ENCODE peak calls at places on chromosomes 1 and 21, in nine cellular contexts. K is H1, Q is sigmoid colon, Y is suprapubic skin, S is esophagus muscularis mucosa, N is K562, L is HepG2, M is transverse colon, R is upper lobe of left lung. B is an unnamed sample.

GRCh38 chr1:37410815-37411214 is 63.6 kb upstream of the ZC3H12A start:
- DNase-seq in K (peak), Q (no peak), Y (no peak), S (no peak), N (peak), L (peak), M (no peak), R (no peak), B (no peak)

GRCh38 chr1:211589782-211590721 is 11.1 kb upstream of the SLC30A1 start:
- DNase-seq in K (no peak), Q (peak), Y (peak), S (peak), N (no peak), L (no peak), M (no peak), R (no peak), B (peak)

GRCh38 chr1:213983589-213984386 is 4.0 kb upstream of the PROX1 start:
- DNase-seq in K (no peak), Q (no peak), Y (no peak), S (no peak), N (no peak), L (no peak), M (no peak), R (peak), B (no peak)

GRCh38 chr1:205567716-205568115 is 63.2 kb downstream of the CDK18 start:
- DNase-seq in K (peak), Q (peak), Y (peak), S (no peak), N (no peak), L (no peak), M (peak), R (no peak), B (peak)

GRCh38 chr1:51916587-51917405 is 38.3 kb upstream of the NRDC start:
- DNase-seq in K (no peak), Q (no peak), Y (no peak), S (no peak), N (no peak), L (no peak), M (no peak), R (no peak), B (no peak)

GRCh38 chr1:11842154-11843041 is 5.2 kb downstream of the NPPA start:
- DNase-seq in K (no peak), Q (no peak), Y (no peak), S (no peak), N (peak), L (peak), M (peak), R (no peak), B (no peak)

GRCh38 chr1:184039126-184039525 is 1.6 kb upstream of the COLGALT2 start:
- DNase-seq in K (no peak), Q (no peak), Y (no peak), S (no peak), N (no peak), L (no peak), M (no peak), R (no peak), B (no peak)

GRCh38 chr1:235041201-235041600 is 87.4 kb downstream of the TOMM20 start:
- DNase-seq in K (no peak), Q (no peak), Y (no peak), S (no peak), N (no peak), L (no peak), M (no peak), R (no peak), B (no peak)

GRCh38 chr21:42673633-42674328 is 20.4 kb downstream of the PDE9A start:
- DNase-seq in K (no peak), Q (no peak), Y (no peak), S (no peak), N (no peak), L (no peak), M (no peak), R (peak), B (no peak)

GRCh38 chr21:42939581-42940413 is 14.4 kb upstream of the ERVH48-1 start:
- DNase-seq in K (no peak), Q (peak), Y (peak), S (peak), N (no peak), L (peak), M (peak), R (no peak), B (peak)

GRCh38 chr1:234729566-234729965 is 119.6 kb upstream of the IRF2BP2 start:
- DNase-seq in K (no peak), Q (peak), Y (peak), S (no peak), N (no peak), L (no peak), M (no peak), R (no peak), B (no peak)

GRCh38 chr1:53125623-53126360 is 16.6 kb downstream of the SLC1A7 start:
- DNase-seq in K (no peak), Q (peak), Y (no peak), S (no peak), N (no peak), L (no peak), M (no peak), R (no peak), B (no peak)

GRCh38 chr1:234965128-234965527 is 163.5 kb downstream of the TOMM20 start:
- DNase-seq in K (no peak), Q (peak), Y (no peak), S (no peak), N (no peak), L (no peak), M (no peak), R (no peak), B (no peak)

GRCh38 chr1:51237714-51238403 is 1.8 kb downstream of the RNF11 start:
- DNase-seq in K (no peak), Q (no peak), Y (no peak), S (no peak), N (peak), L (no peak), M (no peak), R (no peak), B (no peak)

GRCh38 chr1:18645172-18646090 is 14.8 kb downstream of the PAX7 start:
- DNase-seq in K (peak), Q (no peak), Y (no peak), S (no peak), N (no peak), L (peak), M (no peak), R (peak), B (no peak)

GRCh38 chr1:41599912-41600311 is 115.4 kb upstream of the EDN2 start:
- DNase-seq in K (no peak), Q (no peak), Y (no peak), S (no peak), N (no peak), L (no peak), M (no peak), R (no peak), B (no peak)

GRCh38 chr1:41358152-41358937 is 2.9 kb upstream of the FOXO6 start:
- DNase-seq in K (peak), Q (no peak), Y (peak), S (no peak), N (no peak), L (no peak), M (no peak), R (no peak), B (no peak)

GRCh38 chr1:247357062-247357780 is 25.6 kb upstream of the ZNF496 start:
- DNase-seq in K (no peak), Q (no peak), Y (no peak), S (no peak), N (no peak), L (no peak), M (no peak), R (no peak), B (no peak)

GRCh38 chr1:2300851-2301606 is 72.9 kb downstream of the SKI start:
- DNase-seq in K (no peak), Q (peak), Y (no peak), S (peak), N (no peak), L (no peak), M (peak), R (peak), B (peak)

GRCh38 chr1:226946841-226947240 is 6.7 kb downstream of the COQ8A start:
- DNase-seq in K (peak), Q (no peak), Y (no peak), S (no peak), N (no peak), L (no peak), M (no peak), R (no peak), B (no peak)

GRCh38 chr1:215637041-215637573 is 70.0 kb downstream of the KCTD3 start:
- DNase-seq in K (no peak), Q (peak), Y (peak), S (no peak), N (no peak), L (peak), M (peak), R (no peak), B (peak)

GRCh38 chr1:66503841-66504470 is 30.0 kb upstream of the SGIP1 start:
- DNase-seq in K (peak), Q (no peak), Y (no peak), S (no peak), N (peak), L (peak), M (peak), R (no peak), B (peak)

GRCh38 chr1:184049291-184049690 is 2.2 kb upstream of the TSEN15 start:
- DNase-seq in K (no peak), Q (no peak), Y (no peak), S (no peak), N (no peak), L (no peak), M (no peak), R (no peak), B (no peak)

GRCh38 chr1:31627301-31627929 is 9.9 kb downstream of the HCRTR1 start:
- DNase-seq in K (no peak), Q (no peak), Y (no peak), S (no peak), N (peak), L (no peak), M (peak), R (peak), B (peak)

GRCh38 chr1:156809711-156810366 is 6.8 kb downstream of the SH2D2A start:
- DNase-seq in K (no peak), Q (no peak), Y (peak), S (no peak), N (no peak), L (no peak), M (no peak), R (no peak), B (no peak)

DNA sequence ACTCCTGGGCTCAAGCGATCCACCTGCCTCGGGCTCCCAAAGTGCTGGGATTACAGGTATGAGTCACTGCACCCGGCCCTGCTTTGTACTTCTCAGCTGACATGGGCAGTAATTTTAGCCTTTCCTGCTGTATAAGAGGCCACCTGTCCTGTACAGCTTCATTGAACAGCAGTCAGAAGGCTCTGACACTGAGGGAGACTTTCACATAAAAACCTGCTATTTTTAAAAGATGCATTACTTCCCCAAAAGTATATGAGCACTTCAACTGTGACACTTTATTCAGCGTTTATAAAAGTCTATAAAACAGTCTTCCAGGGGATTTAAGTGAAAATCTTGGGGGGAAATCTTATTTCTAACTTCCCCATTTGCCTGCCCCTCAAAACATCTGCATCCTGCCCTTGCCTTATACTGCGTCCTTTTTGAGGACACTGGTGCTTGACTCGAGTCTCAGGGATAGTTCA is 17.6 kb downstream of the RNU5D-1 start:
- DNase-seq in K (no peak), Q (no peak), Y (no peak), S (no peak), N (no peak), L (no peak), M (no peak), R (no peak), B (no peak)
- TF ChIP-seq POLR2AphosphoS5 in K (no peak), Q (no peak), Y (no peak), S (no peak), N (no peak), L (no peak), M (no peak), R (no peak), B (no peak)

GRCh38 chr1:24413350-24414163 is at the start of gene STPG1:
- DNase-seq in K (peak), Q (peak), Y (peak), S (peak), N (peak), L (peak), M (peak), R (peak), B (peak)
- TF ChIP-seq EP300 in K (no peak), Q (no peak), Y (no peak), S (no peak), N (no peak), L (no peak), M (no peak), R (no peak), B (no peak)

GRCh38 chr1:93704063-93704462 is 22.4 kb upstream of the BCAR3 start:
- DNase-seq in K (no peak), Q (peak), Y (no peak), S (no peak), N (no peak), L (no peak), M (peak), R (no peak), B (no peak)
- TF ChIP-seq POLR2AphosphoS5 in K (no peak), Q (no peak), Y (no peak), S (no peak), N (no peak), L (no peak), M (no peak), R (no peak), B (no peak)

GRCh38 chr1:10031461-10031860 is 1.3 kb upstream of the UBE4B start:
- DNase-seq in K (no peak), Q (no peak), Y (no peak), S (no peak), N (no peak), L (no peak), M (no peak), R (no peak), B (no peak)

GRCh38 chr1:10032287-10032589 is 520 bp upstream of the UBE4B start:
- DNase-seq in K (no peak), Q (no peak), Y (no peak), S (no peak), N (no peak), L (no peak), M (no peak), R (no peak), B (no peak)

GRCh38 chr1:10032590-10033358 is at the start of gene UBE4B:
- DNase-seq in K (peak), Q (peak), Y (peak), S (peak), N (peak), L (peak), M (peak), R (peak), B (peak)

GRCh38 chr1:10033359-10033845 is 644 bp downstream of the UBE4B start:
- DNase-seq in K (no peak), Q (peak), Y (peak), S (peak), N (peak), L (peak), M (peak), R (no peak), B (no peak)
- TF ChIP-seq EP300 in K (no peak), Q (no peak), Y (no peak), S (no peak), N (no peak), L (no peak), M (no peak), R (no peak), B (no peak)

DNA sequence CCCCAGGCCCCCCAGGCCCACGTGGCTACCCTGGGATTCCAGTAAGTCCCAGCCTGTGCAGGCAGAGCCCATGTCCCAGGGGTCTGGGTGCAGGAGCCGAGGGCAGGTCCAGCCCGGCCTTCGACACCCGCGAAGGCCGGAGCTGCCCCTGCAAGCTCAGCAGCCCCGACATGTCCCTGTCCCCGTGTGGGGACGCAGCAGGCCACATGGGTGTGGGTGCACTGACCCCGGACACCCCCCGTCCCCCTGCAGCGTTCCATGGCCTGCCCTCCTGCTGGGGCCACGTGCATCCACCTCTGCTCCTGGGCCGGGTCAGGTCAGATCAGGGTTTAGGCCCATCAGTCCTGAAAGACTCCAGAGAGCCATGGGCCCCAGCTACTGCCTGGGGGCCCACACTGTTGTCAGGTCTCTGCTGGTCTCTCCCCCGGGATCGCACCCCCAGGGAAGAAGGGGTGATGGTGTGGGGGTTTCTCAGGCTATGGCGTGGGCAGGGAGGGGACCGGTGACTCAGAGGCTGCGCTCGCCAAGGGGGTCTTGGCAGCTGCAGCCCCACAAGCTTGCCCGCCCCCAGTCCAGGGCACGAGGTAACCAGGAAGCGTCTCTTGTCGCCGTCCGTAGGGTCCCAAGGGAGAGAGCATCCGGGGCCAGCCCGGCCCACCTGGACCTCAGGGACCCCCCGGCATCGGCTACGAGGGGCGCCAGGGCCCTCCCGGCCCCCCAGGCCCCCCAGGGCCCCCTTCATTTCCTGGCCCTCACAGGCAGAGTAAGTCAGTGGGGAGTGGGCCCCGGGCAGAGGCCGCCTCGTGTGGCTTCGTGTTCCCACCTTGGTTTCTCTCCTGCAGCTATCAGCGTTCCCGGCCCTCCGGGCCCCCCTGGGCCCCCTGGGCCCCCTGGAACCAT is 37.5 kb downstream of the SLC19A1 start:
- DNase-seq in K (no peak), Q (peak), Y (peak), S (no peak), N (no peak), L (no peak), M (no peak), R (peak), B (no peak)
- TF ChIP-seq POLR2AphosphoS5 in K (no peak), Q (no peak), Y (no peak), S (no peak), N (no peak), L (no peak), M (no peak), R (no peak), B (no peak)

GRCh38 chr1:177789956-177790355 is 179.9 kb downstream of the SEC16B start:
- DNase-seq in K (no peak), Q (no peak), Y (no peak), S (no peak), N (no peak), L (no peak), M (no peak), R (no peak), B (no peak)
- TF ChIP-seq EP300 in K (no peak), Q (no peak), Y (no peak), S (no peak), N (no peak), L (no peak), M (no peak), R (no peak), B (no peak)

DNA sequence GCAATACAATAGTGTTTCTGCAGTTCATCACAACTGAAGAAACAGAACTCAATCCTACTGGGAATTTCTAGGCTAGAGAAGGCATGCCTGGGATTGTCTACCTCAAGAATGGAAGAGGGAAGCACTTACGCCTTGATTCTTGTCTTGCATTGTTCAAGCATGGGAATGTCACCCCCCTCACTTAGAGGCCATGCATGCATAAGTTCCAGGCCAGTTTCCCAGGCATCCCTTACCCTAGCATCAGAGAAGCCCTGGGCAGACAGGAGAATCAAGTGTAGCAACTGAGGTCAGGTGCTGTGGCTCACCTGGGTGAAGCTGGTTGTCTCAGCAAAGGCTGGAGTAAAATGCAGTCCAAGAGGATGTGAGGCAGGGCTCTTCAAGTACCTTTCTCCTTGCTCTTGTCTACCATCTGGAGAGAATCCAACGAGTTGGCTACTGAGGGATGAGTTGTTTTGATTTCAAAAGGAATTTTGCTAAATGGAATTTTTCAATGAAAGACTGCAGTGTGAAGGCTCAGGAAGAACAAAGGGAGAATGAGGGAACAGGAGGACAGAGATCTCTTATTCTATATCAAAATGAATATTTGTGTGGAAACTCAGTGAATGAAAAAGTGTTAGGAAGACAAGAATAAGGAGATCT is 174.3 kb downstream of the NEK7 start:
- DNase-seq in K (no peak), Q (no peak), Y (no peak), S (no peak), N (no peak), L (no peak), M (no peak), R (no peak), B (no peak)
- TF ChIP-seq POLR2AphosphoS5 in K (no peak), Q (no peak), Y (no peak), S (no peak), N (no peak), L (no peak), M (no peak), R (no peak), B (no peak)

GRCh38 chr1:164622057-164622840 is 63.3 kb downstream of the PBX1 start:
- DNase-seq in K (no peak), Q (no peak), Y (no peak), S (no peak), N (no peak), L (no peak), M (no peak), R (no peak), B (no peak)

GRCh38 chr1:164619006-164619784 is 60.2 kb downstream of the PBX1 start:
- DNase-seq in K (no peak), Q (no peak), Y (no peak), S (no peak), N (no peak), L (no peak), M (no peak), R (no peak), B (no peak)

GRCh38 chr1:164614316-164614715 is 55.3 kb downstream of the PBX1 start:
- DNase-seq in K (no peak), Q (no peak), Y (no peak), S (no peak), N (no peak), L (no peak), M (no peak), R (no peak), B (no peak)

GRCh38 chr1:164613176-164613575 is 54.2 kb downstream of the PBX1 start:
- DNase-seq in K (no peak), Q (no peak), Y (no peak), S (no peak), N (no peak), L (peak), M (peak), R (no peak), B (peak)

DNA sequence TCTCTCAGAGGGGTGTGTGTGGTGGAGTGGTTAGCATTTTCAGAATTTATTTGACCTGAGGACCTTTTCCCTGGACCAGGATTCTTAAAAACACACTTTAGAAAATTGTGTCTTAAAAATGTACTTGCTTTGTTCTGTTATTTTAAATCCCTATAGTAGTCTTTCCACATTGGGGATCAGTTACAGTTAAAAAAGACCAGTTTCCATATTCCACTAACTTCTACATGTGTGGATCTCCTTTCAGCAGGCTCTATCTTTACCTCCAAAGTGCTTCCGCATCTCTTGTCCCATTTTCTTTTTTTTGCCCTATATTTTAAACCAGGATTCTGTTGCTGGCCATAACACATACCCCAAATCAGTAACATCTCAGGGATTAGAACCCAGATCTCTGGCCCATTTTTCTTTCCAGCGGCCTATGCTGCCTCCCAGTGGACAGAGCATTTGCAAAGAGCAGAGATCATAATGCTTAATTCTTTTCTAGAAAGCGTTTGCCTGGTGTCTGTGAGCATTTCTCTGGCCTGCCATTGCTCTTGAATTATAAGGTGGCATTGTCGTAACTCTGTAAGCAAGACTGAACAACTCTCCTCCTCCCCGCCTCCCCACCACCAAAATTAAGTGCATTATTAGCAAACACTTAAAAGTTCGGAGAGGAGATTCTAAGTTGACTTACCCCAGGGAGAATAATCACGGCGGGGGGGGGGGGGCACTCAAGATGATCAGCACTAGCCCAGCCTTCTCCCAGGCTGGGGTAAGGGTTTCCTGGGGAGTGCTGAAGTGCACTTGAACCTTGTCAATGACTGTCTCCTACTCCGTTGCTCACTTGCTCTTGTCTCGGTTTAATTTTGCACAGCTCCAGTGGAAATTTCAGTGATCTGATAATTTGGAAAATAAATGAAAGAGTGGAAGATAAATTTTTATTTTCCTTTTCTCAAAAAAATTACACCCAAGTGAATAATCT is 58.9 kb downstream of the PBX1 start:
- DNase-seq in K (peak), Q (no peak), Y (no peak), S (no peak), N (peak), L (peak), M (peak), R (no peak), B (no peak)
- TF ChIP-seq EP300 in K (no peak), Q (no peak), Y (no peak), S (no peak), N (no peak), L (no peak), M (no peak), R (no peak), B (no peak)

B was measured in stomach.